ENCODE peak calls at places on chromosome 22, in five cellular contexts. D, X, W, U and Z are unnamed samples.

GRCh38 chr22:33659423-33659822 is 260.9 kb downstream of the LARGE1 start:
- DNase-seq in D (no peak), X (no peak), W (no peak), U (peak; percentile 2), Z (no peak)

GRCh38 chr22:49879871-49880270 is 26.2 kb downstream of the ZBED4 start:
- DNase-seq in D (no peak), X (no peak), W (no peak), U (no peak), Z (no peak)

GRCh38 chr22:42978453-42979103 is 36.4 kb downstream of the PACSIN2 start:
- DNase-seq in D (no peak), X (no peak), W (no peak), U (no peak), Z (no peak)

GRCh38 chr22:28810839-28811491 is 10.6 kb upstream of the XBP1 start:
- DNase-seq in D (peak; percentile 91), X (peak; percentile 34), W (no peak), U (no peak), Z (peak; percentile 17)

GRCh38 chr22:30027169-30027568 is 53.1 kb upstream of the HORMAD2 start:
- DNase-seq in D (no peak), X (no peak), W (no peak), U (no peak), Z (no peak)

GRCh38 chr22:42389137-42389536 is 43.1 kb downstream of the NFAM1 start:
- DNase-seq in D (no peak), X (no peak), W (no peak), U (no peak), Z (no peak)

GRCh38 chr22:41300661-41301060 is 664 bp upstream of the ZC3H7B start:
- DNase-seq in D (no peak), X (no peak), W (no peak), U (no peak), Z (no peak)

GRCh38 chr22:19469421-19469820 is 9.6 kb downstream of the UFD1 start:
- DNase-seq in D (no peak), X (no peak), W (no peak), U (no peak), Z (no peak)

GRCh38 chr22:50684986-50685385 is 12.4 kb downstream of the SHANK3 start:
- DNase-seq in D (no peak), X (no peak), W (no peak), U (no peak), Z (no peak)

GRCh38 chr22:23827351-23827995 is 11.3 kb downstream of the DERL3 start:
- DNase-seq in D (no peak), X (no peak), W (no peak), U (no peak), Z (no peak)

GRCh38 chr22:34841321-34841901 is 224.5 kb upstream of the ISX start:
- DNase-seq in D (no peak), X (no peak), W (no peak), U (no peak), Z (no peak)

GRCh38 chr22:19889951-19890350 is 35.3 kb upstream of the GNB1L start:
- DNase-seq in D (no peak), X (no peak), W (peak; percentile 54), U (no peak), Z (peak; percentile 17)

GRCh38 chr22:30290318-30290678 is 993 bp upstream of the CASTOR1 start:
- DNase-seq in D (no peak), X (no peak), W (no peak), U (no peak), Z (no peak)

GRCh38 chr22:35539910-35540599 is 576 bp upstream of the RASD2 start:
- DNase-seq in D (peak; percentile 20), X (peak; percentile 65), W (peak; percentile 78), U (peak; percentile 56), Z (peak; percentile 36)

GRCh38 chr22:36891646-36892045 is 21.8 kb upstream of the CSF2RB start:
- DNase-seq in D (no peak), X (no peak), W (no peak), U (no peak), Z (no peak)

GRCh38 chr22:35352214-35353111 is 28.4 kb upstream of the HMOX1 start:
- DNase-seq in D (peak; percentile 70), X (peak; percentile 51), W (peak; percentile 39), U (no peak), Z (no peak)

GRCh38 chr22:48756146-48757111 is 1071.2 kb downstream of the BRD1 start:
- DNase-seq in D (no peak), X (no peak), W (no peak), U (no peak), Z (no peak)

GRCh38 chr22:44728761-44729261 is 23.6 kb upstream of the ARHGAP8 start:
- DNase-seq in D (no peak), X (no peak), W (no peak), U (no peak), Z (no peak)

GRCh38 chr22:21567456-21568206 is at the start of gene UBE2L3:
- DNase-seq in D (peak; percentile 86), X (peak; percentile 74), W (peak; percentile 83), U (peak; percentile 39), Z (peak; percentile 75)

GRCh38 chr22:37014415-37014806 is 4.8 kb downstream of the TST start:
- DNase-seq in D (no peak), X (no peak), W (no peak), U (no peak), Z (no peak)

GRCh38 chr22:50688448-50688847 is 15.8 kb downstream of the SHANK3 start:
- DNase-seq in D (no peak), X (no peak), W (peak; percentile 11), U (no peak), Z (no peak)

GRCh38 chr22:22061085-22062077 is 78.8 kb upstream of the TOP3B start:
- DNase-seq in D (no peak), X (no peak), W (no peak), U (no peak), Z (no peak)

GRCh38 chr22:39364646-39365405 is 15.0 kb downstream of the SYNGR1 start:
- DNase-seq in D (no peak), X (no peak), W (no peak), U (no peak), Z (no peak)

GRCh38 chr22:44098966-44099530 is 74.9 kb downstream of the PARVB start:
- DNase-seq in D (no peak), X (no peak), W (no peak), U (no peak), Z (no peak)

GRCh38 chr22:17706947-17707346 is 67.3 kb downstream of the BID start:
- DNase-seq in D (no peak), X (no peak), W (no peak), U (no peak), Z (no peak)

GRCh38 chr22:44396727-44397722 is 84.3 kb upstream of the SHISAL1 start:
- DNase-seq in D (no peak), X (no peak), W (no peak), U (no peak), Z (no peak)

GRCh38 chr22:37175414-37176144 is 12.5 kb downstream of the C1QTNF6 start:
- DNase-seq in D (no peak), X (no peak), W (peak; percentile 9), U (no peak), Z (no peak)